ENCODE peak calls at places on chromosomes 7 and 10, in ten cellular contexts. Y is GM23338, P is adrenal gland, X is GM13977, Q is left ventricle myocardium inferior, G is hepatocyte, C is nucleus accumbens, B is AG04450, D is RWPE2, A is SK-N-SH. S is an unnamed sample.

GRCh38 chr10:79928028-79928583 is 20.8 kb downstream of the SFTPD start:
- DNase-seq in Y (no peak), P (no peak), X (no peak), Q (no peak), G (no peak), C (no peak), B (no peak), D (no peak), A (no peak), S (no peak)

GRCh38 chr10:116742367-116743265 is at the start of gene HSPA12A:
- DNase-seq in Y (peak), P (peak), X (peak), Q (peak), G (peak), C (peak), B (peak), D (peak), A (peak), S (peak)

GRCh38 chr10:90447836-90448235 is 410.0 kb downstream of the HTR7 start:
- DNase-seq in Y (no peak), P (no peak), X (no peak), Q (no peak), G (no peak), C (no peak), B (no peak), D (no peak), A (no peak), S (no peak)

GRCh38 chr10:66747451-66747850 is 178.4 kb upstream of the LRRTM3 start:
- DNase-seq in Y (no peak), P (no peak), X (no peak), Q (no peak), G (peak), C (no peak), B (peak), D (no peak), A (no peak), S (no peak)

GRCh38 chr7:104861729-104862128 is 152.3 kb upstream of the KMT2E start:
- DNase-seq in Y (no peak), P (no peak), X (no peak), Q (no peak), G (no peak), C (no peak), B (no peak), D (no peak), A (no peak), S (no peak)

GRCh38 chr10:1938317-1938716 is 201.0 kb upstream of the ADARB2 start:
- DNase-seq in Y (no peak), P (no peak), X (no peak), Q (no peak), G (no peak), C (no peak), B (no peak), D (no peak), A (no peak), S (no peak)

GRCh38 chr10:521844-522243 is 167.6 kb downstream of the DIP2C start:
- DNase-seq in Y (no peak), P (no peak), X (no peak), Q (peak), G (peak), C (no peak), B (no peak), D (no peak), A (peak), S (no peak)

GRCh38 chr10:47009215-47009838 is 98.1 kb downstream of the PTPN20 start:
- DNase-seq in Y (no peak), P (no peak), X (no peak), Q (no peak), G (no peak), C (no peak), B (no peak), D (no peak), A (no peak), S (no peak)

GRCh38 chr7:55965805-55966421 is 1.5 kb downstream of the NIPSNAP2 start:
- DNase-seq in Y (no peak), P (peak), X (no peak), Q (peak), G (no peak), C (no peak), B (no peak), D (no peak), A (no peak), S (no peak)

GRCh38 chr7:106893591-106893990 is 28.5 kb downstream of the PIK3CG start:
- DNase-seq in Y (no peak), P (no peak), X (no peak), Q (no peak), G (no peak), C (no peak), B (no peak), D (no peak), A (no peak), S (no peak)

GRCh38 chr10:100736809-100737358 is 8.5 kb upstream of the PAX2 start:
- DNase-seq in Y (peak), P (no peak), X (peak), Q (no peak), G (no peak), C (no peak), B (no peak), D (no peak), A (no peak), S (no peak)

GRCh38 chr10:33265621-33266020 is 68.8 kb downstream of the NRP1 start:
- DNase-seq in Y (no peak), P (no peak), X (no peak), Q (no peak), G (no peak), C (no peak), B (no peak), D (no peak), A (no peak), S (no peak)

GRCh38 chr7:156230576-156230975 is 410.0 kb upstream of the RNF32 start:
- DNase-seq in Y (no peak), P (no peak), X (no peak), Q (no peak), G (no peak), C (no peak), B (no peak), D (no peak), A (no peak), S (no peak)

GRCh38 chr10:89471110-89471814 is 56.9 kb downstream of the IFIT5 start:
- DNase-seq in Y (no peak), P (no peak), X (no peak), Q (no peak), G (no peak), C (no peak), B (no peak), D (no peak), A (no peak), S (no peak)